ENCODE peak calls at places on chromosomes 11 and 22, in nine cellular contexts. C is HL-60; P is CD8-positive, alpha-beta T cell; A is transverse colon; D is stomach; U is cardiac fibroblast; E is Peyer's patch; Z is HFF-Myc; K is body of pancreas. X is an unnamed sample.

GRCh38 chr11:79174045-79175008 is 266.5 kb downstream of the TENM4 start:
- DNase-seq in C (no peak), P (no peak), A (no peak), D (no peak), U (no peak), E (no peak), Z (no peak), K (no peak), X (no peak)

GRCh38 chr11:31972623-31973022 is 118.3 kb upstream of the RCN1 start:
- DNase-seq in C (no peak), P (no peak), A (no peak), D (no peak), U (no peak), E (no peak), Z (no peak), K (no peak), X (no peak)

GRCh38 chr11:20457001-20457768 is 69.7 kb downstream of the PRMT3 start:
- DNase-seq in C (no peak), P (no peak), A (no peak), D (no peak), U (no peak), E (no peak), Z (no peak), K (no peak), X (no peak)

GRCh38 chr11:70580036-70580805 is 181.9 kb downstream of the CTTN start:
- DNase-seq in C (peak; percentile 3), P (no peak), A (no peak), D (no peak), U (peak; percentile 18), E (no peak), Z (no peak), K (no peak), X (no peak)

GRCh38 chr11:122874991-122875390 is 7.6 kb upstream of the JHY start:
- DNase-seq in C (no peak), P (no peak), A (no peak), D (no peak), U (no peak), E (no peak), Z (no peak), K (no peak), X (no peak)

GRCh38 chr11:123239371-123240150 is 44.5 kb upstream of the CLMP start:
- DNase-seq in C (no peak), P (no peak), A (no peak), D (no peak), U (no peak), E (no peak), Z (no peak), K (no peak), X (no peak)

GRCh38 chr11:78731008-78731407 is 156.3 kb upstream of the NARS2 start:
- DNase-seq in C (no peak), P (no peak), A (peak; percentile 12), D (no peak), U (peak; percentile 32), E (no peak), Z (no peak), K (no peak), X (no peak)

GRCh38 chr11:47348859-47349258 is 3.6 kb downstream of the MYBPC3 start:
- DNase-seq in C (peak; percentile 74), P (no peak), A (no peak), D (no peak), U (peak; percentile 40), E (no peak), Z (no peak), K (no peak), X (no peak)

GRCh38 chr22:46432164-46433068 is 96.9 kb downstream of the TRMU start:
- DNase-seq in C (peak; percentile 8), P (peak; percentile 43), A (peak; percentile 54), D (peak; percentile 66), U (no peak), E (peak; percentile 68), Z (no peak), K (no peak), X (no peak)

GRCh38 chr11:1074244-1075221 is at the start of gene MUC2:
- DNase-seq in C (no peak), P (no peak), A (peak; percentile 50), D (no peak), U (no peak), E (no peak), Z (no peak), K (peak; percentile 9), X (no peak)

GRCh38 chr11:77672276-77672675 is 34.7 kb upstream of the CLNS1A start:
- DNase-seq in C (no peak), P (no peak), A (peak; percentile 61), D (no peak), U (peak; percentile 96), E (no peak), Z (peak; percentile 61), K (peak; percentile 67), X (no peak)

DNA sequence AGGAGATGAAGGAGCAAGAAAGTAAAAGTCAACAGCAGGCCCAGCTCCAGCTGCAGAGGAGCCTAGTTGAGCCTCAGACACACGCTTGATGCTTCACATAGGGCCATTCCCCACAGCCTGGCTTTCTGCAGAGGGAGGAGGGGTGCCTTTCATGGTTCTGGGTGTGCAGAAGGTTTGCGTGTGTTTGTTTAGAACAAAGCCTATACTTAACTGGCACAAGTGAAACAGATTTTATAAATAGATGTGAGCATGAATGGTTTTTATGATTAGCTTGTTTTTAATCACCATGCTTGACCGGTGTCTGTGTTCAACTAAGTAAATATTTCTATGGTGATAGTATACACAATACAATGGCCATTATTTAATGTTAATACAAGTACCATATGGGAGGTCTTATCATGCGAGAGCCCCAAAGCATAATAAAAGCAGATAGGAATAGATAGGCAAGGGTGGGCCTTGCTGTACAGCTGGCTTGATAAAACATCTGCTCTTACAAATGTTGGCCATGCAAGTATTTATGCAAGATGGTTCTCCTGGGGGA is 290.2 kb downstream of the ETS1 start:
- DNase-seq in C (no peak), P (no peak), A (no peak), D (peak; percentile 30), U (no peak), E (no peak), Z (no peak), K (no peak), X (no peak)
- TF ChIP-seq CTCF in C (no peak), P (no peak), A (no peak), D (no peak), U (no peak), E (no peak), Z (no peak), K (no peak), X (no peak)

DNA sequence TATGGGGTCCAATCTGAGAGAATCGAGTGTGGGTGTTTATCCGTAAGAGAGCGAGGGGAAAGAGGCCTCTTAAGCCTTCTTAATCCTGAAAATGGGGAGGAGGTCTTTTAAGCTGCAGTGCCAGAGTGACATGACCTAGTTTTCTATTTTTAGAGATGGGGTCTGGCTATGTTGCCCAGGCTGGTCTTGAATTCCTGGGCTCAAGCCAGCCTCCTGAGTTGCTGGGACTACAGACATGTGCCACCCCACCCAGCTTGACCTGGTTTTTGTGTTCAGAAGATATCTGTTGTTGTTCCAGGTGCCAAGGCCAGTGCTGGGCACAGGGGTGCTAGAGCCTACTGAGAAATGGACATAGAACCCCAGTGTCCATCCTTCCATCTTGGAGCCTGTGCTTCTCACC is 1.4 kb downstream of the BAD start:
- DNase-seq in C (no peak), P (no peak), A (no peak), D (no peak), U (no peak), E (no peak), Z (no peak), K (no peak), X (no peak)
- H3K4me3 ChIP-seq in C (no peak overlapping the region), P (no peak overlapping the region), A (no peak overlapping the region), D (peak overlapping the region; percentile 84), U (peak overlapping the region; percentile 4), E (no peak overlapping the region), Z (no peak overlapping the region), K (no peak overlapping the region), X (no peak overlapping the region)

DNA sequence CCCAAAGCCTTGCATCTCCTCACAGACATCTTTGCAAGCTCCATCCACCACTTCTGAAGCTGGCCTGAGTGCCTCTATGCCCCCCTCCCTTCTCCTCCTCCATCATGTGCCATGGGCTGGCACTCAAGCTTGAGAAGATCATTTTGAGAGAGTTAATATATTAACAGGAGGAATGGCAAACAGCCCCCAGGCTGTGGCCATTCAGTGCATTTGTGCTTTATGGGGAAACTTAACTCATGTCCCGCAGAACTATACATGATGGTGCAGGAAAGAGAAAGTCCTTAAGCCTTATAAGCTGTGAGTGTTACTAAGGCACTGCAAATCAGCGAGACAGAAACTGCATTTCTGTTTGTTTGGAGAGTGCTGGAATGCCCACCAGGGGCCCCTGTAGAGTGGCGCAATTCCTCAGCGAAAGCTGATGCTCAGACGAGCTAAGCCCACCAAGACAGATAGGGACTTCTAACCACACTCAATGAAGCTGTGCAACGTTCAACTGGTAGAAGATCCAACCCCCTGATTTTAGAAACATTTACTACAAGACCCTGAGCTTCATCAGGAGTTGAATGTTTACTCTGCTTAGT is 26.8 kb upstream of the PHLDA2 start:
- DNase-seq in C (no peak), P (no peak), A (no peak), D (no peak), U (no peak), E (no peak), Z (no peak), K (no peak), X (no peak)
- TF ChIP-seq CTCF in C (no peak), P (no peak), A (no peak), D (no peak), U (no peak), E (no peak), Z (peak; percentile 8), K (no peak), X (peak; percentile 27)

DNA sequence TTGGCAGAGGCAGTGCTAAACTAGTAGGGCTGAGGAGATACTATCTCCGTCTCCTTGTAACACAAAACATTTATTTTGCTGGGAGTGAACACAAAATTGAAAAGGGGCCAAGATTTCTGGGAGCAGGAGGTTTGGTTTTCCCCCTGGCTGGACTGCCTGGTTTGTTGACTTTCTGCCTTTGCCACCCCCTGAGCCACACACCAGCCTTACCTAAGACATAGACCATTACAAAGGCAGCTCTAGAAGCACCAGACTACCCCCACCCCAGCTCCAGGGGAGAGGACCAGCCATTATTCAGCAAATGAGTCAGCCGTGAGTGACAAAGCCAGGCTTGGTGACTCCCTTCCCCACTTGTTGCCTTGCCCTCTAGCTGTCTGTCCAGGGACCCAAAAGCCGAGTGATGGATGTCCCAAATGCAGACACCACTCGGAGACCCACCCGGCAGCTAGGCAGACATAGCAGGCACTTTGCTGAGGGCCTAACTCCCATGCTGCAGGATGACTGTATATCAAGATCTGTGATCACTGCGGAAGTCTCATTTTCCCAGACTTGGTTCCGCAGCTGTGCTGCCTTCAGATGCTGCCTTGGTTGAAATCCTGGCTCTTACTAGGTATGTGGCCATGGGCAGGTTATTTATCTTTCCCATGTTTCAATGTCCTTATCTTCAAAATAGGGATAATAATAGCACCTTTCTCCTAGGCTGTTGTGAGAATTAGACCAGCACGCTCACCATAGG is 17.7 kb upstream of the CDON start:
- DNase-seq in C (no peak), P (no peak), A (no peak), D (no peak), U (peak; percentile 62), E (no peak), Z (no peak), K (peak; percentile 40), X (no peak)
- H3K4me3 ChIP-seq in C (no peak overlapping the region), P (no peak overlapping the region), A (no peak overlapping the region), D (no peak overlapping the region), U (no peak overlapping the region), E (no peak overlapping the region), Z (no peak overlapping the region), K (no peak overlapping the region), X (no peak overlapping the region)